ENCODE peak calls at places on chromosome 17, in five cellular contexts. G, Y, W, J and U are unnamed samples.

GRCh38 chr17:62712011-62712615 is 84.6 kb downstream of the MRC2 start:
- DNase-seq in G (no peak), Y (no peak), W (no peak), J (no peak), U (no peak)

GRCh38 chr17:66281671-66282369 is 20.6 kb upstream of the PRKCA start:
- DNase-seq in G (no peak), Y (no peak), W (peak), J (no peak), U (no peak)

GRCh38 chr17:79802736-79803420 is 6.0 kb upstream of the CBX8 start:
- DNase-seq in G (no peak), Y (no peak), W (no peak), J (no peak), U (no peak)

GRCh38 chr17:58136669-58137279 is 11.4 kb upstream of the OR4D1 start:
- DNase-seq in G (no peak), Y (no peak), W (no peak), J (no peak), U (no peak)

GRCh38 chr17:57838857-57839570 is 10.8 kb downstream of the MRPS23 start:
- DNase-seq in G (no peak), Y (no peak), W (no peak), J (no peak), U (no peak)

GRCh38 chr17:73800893-73801292 is 156.6 kb upstream of the SDK2 start:
- DNase-seq in G (no peak), Y (no peak), W (no peak), J (no peak), U (no peak)

GRCh38 chr17:19278729-19279128 is 41.6 kb downstream of the EPN2 start:
- DNase-seq in G (no peak), Y (no peak), W (no peak), J (no peak), U (no peak)

GRCh38 chr17:40422990-40423611 is 5.4 kb upstream of the TOP2A start:
- DNase-seq in G (no peak), Y (no peak), W (no peak), J (no peak), U (no peak)

GRCh38 chr17:83194189-83194565 is 114.8 kb downstream of the METRNL start:
- DNase-seq in G (no peak), Y (peak), W (no peak), J (no peak), U (no peak)

GRCh38 chr17:39979021-39979660 is 1.5 kb upstream of the PSMD3 start:
- DNase-seq in G (peak), Y (no peak), W (peak), J (peak), U (no peak)

GRCh38 chr17:59492091-59492451 is 73.3 kb upstream of the DHX40 start:
- DNase-seq in G (no peak), Y (no peak), W (no peak), J (no peak), U (no peak)

GRCh38 chr17:62001105-62001504 is 64.0 kb downstream of the MED13 start:
- DNase-seq in G (no peak), Y (no peak), W (no peak), J (no peak), U (no peak)

GRCh38 chr17:81379523-81379942 is 15.7 kb upstream of the BAHCC1 start:
- DNase-seq in G (no peak), Y (peak), W (no peak), J (no peak), U (no peak)

GRCh38 chr17:66437466-66438026 is 135.1 kb downstream of the PRKCA start:
- DNase-seq in G (peak), Y (no peak), W (no peak), J (no peak), U (peak)

GRCh38 chr17:56597495-56597990 is 4.0 kb downstream of the NOG start:
- DNase-seq in G (no peak), Y (peak), W (peak), J (no peak), U (no peak)

GRCh38 chr17:50364715-50365114 is 8.3 kb downstream of the MRPL27 start:
- DNase-seq in G (peak), Y (no peak), W (peak), J (no peak), U (no peak)

GRCh38 chr17:57606111-57606875 is 138.8 kb downstream of the CCDC182 start:
- DNase-seq in G (no peak), Y (peak), W (no peak), J (no peak), U (no peak)

GRCh38 chr17:71024172-71024571 is 854.8 kb downstream of the KCNJ2 start:
- DNase-seq in G (no peak), Y (no peak), W (no peak), J (no peak), U (no peak)

GRCh38 chr17:58247511-58248363 is 9.4 kb downstream of the LPO start:
- DNase-seq in G (no peak), Y (no peak), W (no peak), J (no peak), U (no peak)

GRCh38 chr17:16653367-16654041 is at the start of gene ZNF624:
- DNase-seq in G (peak), Y (peak), W (peak), J (peak), U (peak)

GRCh38 chr17:2391597-2392251 is 9.1 kb downstream of the MNT start:
- DNase-seq in G (no peak), Y (no peak), W (no peak), J (no peak), U (no peak)

GRCh38 chr17:43552229-43552837 is 6.2 kb upstream of the ETV4 start:
- DNase-seq in G (no peak), Y (no peak), W (no peak), J (no peak), U (no peak)

GRCh38 chr17:78383725-78384471 is 5.4 kb downstream of the PGS1 start:
- DNase-seq in G (peak), Y (no peak), W (peak), J (peak), U (no peak)

GRCh38 chr17:5065227-5065744 is 13.0 kb upstream of the ZFP3 start:
- DNase-seq in G (peak), Y (no peak), W (peak), J (no peak), U (no peak)

GRCh38 chr17:32441886-32442285 is 2.4 kb upstream of the PSMD11 start:
- DNase-seq in G (no peak), Y (no peak), W (no peak), J (no peak), U (no peak)

GRCh38 chr17:50371526-50371925 is 1.5 kb downstream of the MRPL27 start:
- DNase-seq in G (no peak), Y (no peak), W (no peak), J (no peak), U (no peak)

GRCh38 chr17:80517641-80518040 is 27.0 kb upstream of the RPTOR start:
- DNase-seq in G (no peak), Y (no peak), W (no peak), J (no peak), U (no peak)

GRCh38 chr17:3596804-3597464 is 12.3 kb downstream of the TRPV1 start:
- DNase-seq in G (no peak), Y (no peak), W (no peak), J (no peak), U (no peak)

GRCh38 chr17:38563362-38564253 is 42.1 kb downstream of the SRCIN1 start:
- DNase-seq in G (no peak), Y (no peak), W (no peak), J (no peak), U (no peak)

GRCh38 chr17:62704381-62704971 is 77.0 kb downstream of the MRC2 start:
- DNase-seq in G (peak), Y (no peak), W (peak), J (no peak), U (no peak)

GRCh38 chr17:80847506-80848230 is 144.0 kb upstream of the CHMP6 start:
- DNase-seq in G (no peak), Y (peak), W (no peak), J (no peak), U (no peak)

GRCh38 chr17:79778504-79779087 is 648 bp downstream of the CBX2 start:
- DNase-seq in G (no peak), Y (peak), W (no peak), J (no peak), U (no peak)

GRCh38 chr17:1208966-1209365 is 29.2 kb upstream of the ABR start:
- DNase-seq in G (no peak), Y (no peak), W (no peak), J (no peak), U (no peak)
- H3K4me3 ChIP-seq in G (no peak), Y (no peak), W (no peak), J (no peak), U (no peak)

GRCh38 chr17:76643553-76644148 is at the start of gene ST6GALNAC1:
- DNase-seq in G (peak), Y (no peak), W (no peak), J (no peak), U (peak)

GRCh38 chr17:76642994-76643393 is 563 bp downstream of the ST6GALNAC1 start:
- DNase-seq in G (no peak), Y (no peak), W (no peak), J (no peak), U (no peak)

GRCh38 chr17:76646712-76647111 is 3.2 kb upstream of the ST6GALNAC1 start:
- DNase-seq in G (no peak), Y (no peak), W (no peak), J (no peak), U (no peak)

GRCh38 chr17:76644995-76645394 is 1.4 kb upstream of the ST6GALNAC1 start:
- DNase-seq in G (no peak), Y (no peak), W (no peak), J (no peak), U (no peak)

GRCh38 chr17:76645481-76645880 is 1.9 kb upstream of the ST6GALNAC1 start:
- DNase-seq in G (no peak), Y (no peak), W (no peak), J (no peak), U (no peak)
- H3K4me3 ChIP-seq in G (no peak), Y (no peak), W (no peak), J (no peak), U (no peak)

DNA sequence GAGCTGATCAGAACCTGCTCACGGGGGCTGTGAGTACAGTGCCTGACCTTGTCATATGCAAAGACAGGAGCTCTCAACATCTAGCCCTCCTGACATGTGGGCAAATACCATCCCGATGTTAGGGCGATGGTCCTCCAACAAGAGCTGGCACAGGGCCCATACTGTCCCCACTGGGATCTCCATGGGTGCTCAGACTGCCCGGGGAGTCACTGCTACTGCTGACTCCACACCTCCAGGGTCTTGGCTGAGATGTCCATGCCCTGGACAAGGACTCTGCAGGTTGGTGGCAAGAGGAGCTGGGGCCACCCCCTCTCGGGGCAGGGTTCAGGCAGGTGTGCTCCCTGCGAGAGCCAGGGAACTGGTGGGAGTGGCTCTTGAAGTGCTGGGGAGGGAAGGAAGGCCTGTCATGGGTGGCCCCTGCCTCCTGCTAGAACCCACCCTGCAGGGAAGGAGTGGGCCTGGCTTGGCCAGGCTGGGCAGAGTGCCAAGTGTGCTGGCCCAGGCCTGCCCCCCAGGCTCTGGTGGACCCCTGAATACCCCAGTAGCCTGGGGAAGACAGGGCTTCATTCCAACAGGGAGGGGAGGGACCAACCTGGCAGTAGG is 6.4 kb downstream of the CASKIN2 start:
- DNase-seq in G (no peak), Y (no peak), W (no peak), J (no peak), U (no peak)
- H3K4me3 ChIP-seq in G (no peak), Y (no peak), W (no peak), J (no peak), U (no peak)

GRCh38 chr17:34398990-34399389 is 36.0 kb upstream of the CCL1 start:
- DNase-seq in G (no peak), Y (no peak), W (no peak), J (no peak), U (no peak)
- H3K4me3 ChIP-seq in G (no peak), Y (no peak), W (no peak), J (no peak), U (no peak)

GRCh38 chr17:64497565-64498035 is 746 bp upstream of the POLG2 start:
- DNase-seq in G (no peak), Y (no peak), W (no peak), J (no peak), U (no peak)

GRCh38 chr17:64498308-64499203 is 1.7 kb upstream of the POLG2 start:
- DNase-seq in G (no peak), Y (no peak), W (no peak), J (no peak), U (no peak)

GRCh38 chr17:64494121-64494520 is 2.7 kb downstream of the POLG2 start:
- DNase-seq in G (no peak), Y (no peak), W (no peak), J (no peak), U (no peak)

GRCh38 chr17:64496786-64497564 is at the start of gene POLG2:
- DNase-seq in G (peak), Y (peak), W (peak), J (peak), U (peak)

GRCh38 chr17:64496348-64496785 is 487 bp downstream of the POLG2 start:
- DNase-seq in G (no peak), Y (no peak), W (no peak), J (no peak), U (no peak)
- H3K4me3 ChIP-seq in G (peak), Y (peak), W (peak), J (peak), U (peak)

DNA sequence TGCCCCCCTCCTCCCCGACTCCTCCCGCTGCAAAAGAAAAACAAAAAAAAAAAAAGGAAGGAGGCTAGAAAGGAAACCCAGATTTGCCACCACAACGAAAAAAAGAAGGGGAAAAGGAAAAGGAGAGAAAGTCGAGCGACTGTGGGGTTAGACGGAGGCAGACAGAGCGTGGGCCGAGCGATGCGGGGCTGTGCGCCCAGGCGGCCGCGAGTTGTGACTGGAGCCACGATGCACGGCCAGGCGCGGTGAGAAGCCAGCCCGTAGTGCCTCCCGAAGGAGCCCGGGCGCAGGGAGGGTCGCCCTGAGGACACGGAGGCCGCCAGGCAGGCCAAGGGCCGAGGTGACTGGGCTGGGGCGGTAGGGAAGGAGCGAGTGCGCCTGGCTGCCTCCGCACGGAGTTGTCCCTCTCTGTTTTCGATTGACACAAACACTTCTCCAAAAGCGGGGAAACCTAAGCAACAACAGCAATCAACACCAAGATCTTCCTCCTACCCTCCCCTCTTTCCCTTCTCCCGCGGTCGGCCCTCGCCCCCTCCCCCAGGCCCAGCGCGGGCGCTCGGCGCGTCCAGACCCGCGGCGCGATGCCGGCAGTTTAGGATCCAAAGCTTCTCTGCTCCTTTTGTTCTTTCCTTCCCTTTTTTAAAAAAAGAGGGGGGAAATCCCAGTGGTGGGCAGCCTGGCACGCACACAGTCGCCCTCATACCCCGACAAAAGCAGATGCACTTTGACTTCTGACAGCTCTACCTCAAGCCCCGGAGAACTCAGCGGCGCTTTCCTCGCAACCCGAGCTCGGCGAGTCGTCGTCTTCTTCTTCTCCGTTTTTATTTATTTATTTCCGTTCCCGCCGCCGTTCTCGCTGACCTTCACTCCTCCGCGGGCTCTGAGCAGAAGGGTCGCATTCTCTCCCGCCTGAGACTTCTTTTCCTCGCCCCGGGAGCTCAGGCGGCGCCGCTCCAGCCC is at the start of gene LHX1:
- DNase-seq in G (no peak), Y (no peak), W (no peak), J (no peak), U (no peak)
- H3K4me3 ChIP-seq in G (no peak), Y (no peak), W (no peak), J (no peak), U (peak)

GRCh38 chr17:8673621-8674020 is 43.1 kb upstream of the MYH10 start:
- DNase-seq in G (peak), Y (no peak), W (peak), J (peak), U (no peak)
- H3K4me3 ChIP-seq in G (no peak), Y (no peak), W (no peak), J (no peak), U (no peak)

DNA sequence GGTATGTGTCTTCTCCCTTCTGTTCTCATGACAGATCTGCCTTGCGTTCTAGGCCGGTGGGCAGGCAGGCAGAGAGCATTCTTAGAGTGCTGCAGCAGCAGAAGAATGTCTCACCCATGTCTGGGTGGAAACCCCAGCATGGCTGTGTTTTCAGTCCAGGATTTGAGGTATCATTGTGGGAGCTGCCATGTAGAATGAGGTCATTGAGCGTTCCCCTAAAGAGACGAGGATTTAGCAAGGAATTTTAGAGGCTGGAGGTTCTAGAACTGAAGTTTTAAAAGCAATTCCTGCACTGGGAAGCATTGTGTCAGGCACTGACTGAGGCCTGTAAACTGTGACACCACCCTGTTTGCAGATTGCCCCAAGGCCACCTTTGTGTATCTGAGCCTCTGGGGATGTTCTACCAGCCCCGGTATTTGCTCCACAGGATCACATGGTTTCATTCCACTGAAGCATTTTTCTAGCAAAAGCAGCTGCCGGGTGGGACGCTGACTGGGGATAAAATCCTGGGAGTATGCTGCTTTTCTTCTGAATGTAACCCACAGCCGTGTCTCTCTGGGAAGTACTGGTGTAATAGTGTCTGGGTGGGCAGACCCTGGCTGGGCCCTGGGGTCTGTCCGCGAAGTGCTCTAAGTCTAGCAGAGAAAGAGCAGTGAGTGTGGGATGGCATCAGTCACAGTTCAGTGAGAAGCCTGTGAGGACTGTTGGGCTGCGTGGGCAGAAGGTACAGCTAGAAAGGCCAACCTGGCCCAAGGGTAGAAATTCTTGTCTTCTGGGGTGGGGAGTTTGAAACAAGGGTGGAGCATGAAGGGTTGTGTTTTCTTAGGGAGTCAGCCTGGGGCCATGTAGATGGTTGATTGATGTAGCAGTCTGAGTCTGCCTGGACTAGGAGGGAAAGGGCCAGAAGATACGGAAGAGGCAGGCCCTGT is 30.2 kb downstream of the PLCD3 start:
- DNase-seq in G (no peak), Y (no peak), W (no peak), J (no peak), U (no peak)
- H3K4me3 ChIP-seq in G (no peak), Y (no peak), W (no peak), J (no peak), U (no peak)

DNA sequence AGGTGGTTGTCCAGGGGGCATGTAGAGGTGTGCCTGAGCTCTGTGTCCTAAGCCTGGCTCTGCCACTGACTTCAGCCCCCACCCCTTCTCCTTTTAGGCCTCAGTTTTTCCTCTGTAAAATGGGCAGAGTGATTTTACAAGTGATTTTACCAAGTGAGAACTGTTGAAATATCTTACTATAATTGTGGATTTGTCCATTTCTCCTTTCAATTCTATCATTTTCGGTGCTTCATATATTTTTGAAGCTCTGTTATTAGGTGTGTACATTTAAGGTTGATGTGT is 21.7 kb upstream of the HOXB9 start:
- DNase-seq in G (no peak), Y (no peak), W (no peak), J (no peak), U (no peak)
- H3K4me3 ChIP-seq in G (no peak), Y (no peak), W (no peak), J (no peak), U (no peak)

GRCh38 chr17:65053354-65053881 is 3.1 kb downstream of the GNA13 start:
- DNase-seq in G (no peak), Y (no peak), W (no peak), J (no peak), U (no peak)

GRCh38 chr17:65055708-65056638 is 567 bp downstream of the GNA13 start:
- DNase-seq in G (no peak), Y (peak), W (peak), J (no peak), U (no peak)

GRCh38 chr17:65052585-65052984 is 4.0 kb downstream of the GNA13 start:
- DNase-seq in G (no peak), Y (no peak), W (no peak), J (no peak), U (no peak)

GRCh38 chr17:65055280-65055707 is 1.2 kb downstream of the GNA13 start:
- DNase-seq in G (no peak), Y (no peak), W (peak), J (no peak), U (peak)

GRCh38 chr17:65054602-65055001 is 1.9 kb downstream of the GNA13 start:
- DNase-seq in G (no peak), Y (no peak), W (no peak), J (no peak), U (no peak)
- H3K4me3 ChIP-seq in G (peak), Y (peak), W (peak), J (peak), U (no peak)